ENCODE peak calls at places on chromosomes 2 and 18, in ten cellular contexts. K, Y, L, N, R, X, E, S, Q and A are unnamed samples.

GRCh38 chr2:207353836-207354235 is 175.9 kb upstream of the CREB1 start:
- DNase-seq in K (no peak), Y (no peak), L (no peak), N (no peak), R (no peak), X (no peak), E (no peak), S (no peak), Q (no peak), A (no peak)

GRCh38 chr2:227267406-227268115 is 57.5 kb upstream of the MFF start:
- DNase-seq in K (no peak), Y (no peak), L (peak; percentile 35), N (no peak), R (no peak), X (no peak), E (no peak), S (no peak), Q (peak; percentile 13), A (no peak)

GRCh38 chr2:129741623-129742022 is 237.8 kb upstream of the RAB6C start:
- DNase-seq in K (no peak), Y (no peak), L (no peak), N (no peak), R (no peak), X (no peak), E (no peak), S (no peak), Q (no peak), A (no peak)

GRCh38 chr18:72160504-72161445 is 383.4 kb downstream of the CBLN2 start:
- DNase-seq in K (no peak), Y (no peak), L (peak; percentile 83), N (no peak), R (no peak), X (no peak), E (no peak), S (no peak), Q (no peak), A (no peak)

GRCh38 chr2:37654932-37655331 is 16.5 kb downstream of the CDC42EP3 start:
- DNase-seq in K (peak; percentile 46), Y (peak; percentile 42), L (no peak), N (no peak), R (no peak), X (peak; percentile 80), E (no peak), S (no peak), Q (no peak), A (no peak)

GRCh38 chr2:127472268-127472667 is 54.0 kb downstream of the IWS1 start:
- DNase-seq in K (no peak), Y (no peak), L (no peak), N (no peak), R (no peak), X (no peak), E (no peak), S (no peak), Q (no peak), A (no peak)

GRCh38 chr18:64017870-64018269 is 48.0 kb downstream of the SERPINB8 start:
- DNase-seq in K (peak; percentile 48), Y (peak; percentile 47), L (peak; percentile 39), N (no peak), R (no peak), X (no peak), E (no peak), S (no peak), Q (peak; percentile 10), A (no peak)

GRCh38 chr2:74333175-74333574 is 10.0 kb downstream of the SLC4A5 start:
- DNase-seq in K (peak; percentile 68), Y (peak; percentile 68), L (peak; percentile 59), N (no peak), R (no peak), X (peak; percentile 17), E (peak; percentile 36), S (no peak), Q (no peak), A (peak; percentile 22)

GRCh38 chr2:5692561-5693287 is 540 bp downstream of the SOX11 start:
- DNase-seq in K (peak; percentile 7), Y (no peak), L (no peak), N (no peak), R (no peak), X (peak; percentile 72), E (no peak), S (no peak), Q (no peak), A (no peak)

GRCh38 chr2:216499641-216500218 is 1.1 kb downstream of the RPL37A start:
- DNase-seq in K (no peak), Y (no peak), L (no peak), N (no peak), R (no peak), X (peak; percentile 25), E (no peak), S (no peak), Q (no peak), A (no peak)
- TF ChIP-seq CTCF in K (no peak), Y (no peak), L (no peak), N (no peak), R (no peak), X (no peak), E (no peak), S (no peak), Q (no peak), A (no peak)

GRCh38 chr18:46917108-46917807 is at the start of the genes KATNAL2 and PIAS2:
- DNase-seq in K (peak; percentile 69), Y (peak; percentile 59), L (peak; percentile 77), N (peak; percentile 85), R (no peak), X (peak; percentile 64), E (peak; percentile 94), S (peak; percentile 72), Q (peak; percentile 29), A (peak; percentile 77)
- TF ChIP-seq CTCF in K (no peak), Y (no peak), L (no peak), N (peak; percentile 14), R (no peak), X (no peak), E (no peak), S (no peak), Q (no peak), A (no peak)

DNA sequence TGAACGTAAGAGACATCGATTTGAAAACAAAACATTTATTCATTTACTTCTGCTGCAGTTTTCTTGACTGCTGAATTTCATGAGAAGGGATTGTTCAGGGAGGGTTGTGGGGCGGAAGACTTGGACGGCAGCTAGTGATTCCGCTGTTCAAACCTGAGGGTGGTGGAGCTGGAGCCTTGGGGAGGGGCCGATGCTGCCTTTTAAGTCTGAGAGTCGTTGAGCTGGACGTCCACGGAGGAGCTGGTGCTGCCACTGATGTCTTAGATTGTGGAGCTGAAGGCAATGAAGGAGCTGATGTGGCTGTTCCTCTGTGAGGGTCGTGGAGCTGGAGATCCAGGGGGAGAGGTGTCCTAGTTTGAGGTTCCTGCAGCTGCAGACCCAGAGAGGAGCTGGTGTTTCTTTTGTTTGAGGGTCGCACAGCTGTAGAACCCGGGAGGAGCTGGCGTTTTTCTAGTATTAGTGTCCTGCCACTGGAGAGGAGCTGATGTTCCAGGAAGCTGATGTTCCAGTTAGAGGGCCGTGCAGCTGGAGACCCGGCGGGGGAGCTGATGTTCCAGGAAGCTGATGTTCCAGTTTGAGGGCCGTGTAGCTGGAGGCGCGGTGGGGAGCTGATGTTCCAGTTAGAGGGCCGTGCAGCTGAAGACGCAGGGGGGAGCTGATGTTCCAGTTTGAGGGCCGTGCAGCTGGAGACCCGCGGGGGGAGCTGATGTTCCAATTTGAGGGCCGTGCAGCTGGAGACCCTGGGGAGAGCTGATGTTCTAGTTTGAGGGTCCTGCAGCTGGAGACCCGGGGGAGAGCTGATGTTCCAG is 150.9 kb downstream of the RTP5 start:
- DNase-seq in K (no peak), Y (peak; percentile 24), L (no peak), N (no peak), R (no peak), X (no peak), E (no peak), S (no peak), Q (no peak), A (peak; percentile 46)
- TF ChIP-seq CTCF in K (no peak), Y (peak; percentile 21), L (no peak), N (no peak), R (no peak), X (no peak), E (no peak), S (no peak), Q (peak; percentile 5), A (no peak)

GRCh38 chr18:22199005-22199404 is 29.6 kb downstream of the GATA6 start:
- DNase-seq in K (no peak), Y (no peak), L (no peak), N (no peak), R (no peak), X (no peak), E (no peak), S (no peak), Q (no peak), A (no peak)
- TF ChIP-seq CTCF in K (no peak), Y (no peak), L (no peak), N (no peak), R (no peak), X (no peak), E (no peak), S (no peak), Q (no peak), A (no peak)